ENCODE peak calls at places on chromosomes 6 and 20, in eight cellular contexts. I, Z, K, O, U, P, E and Q are unnamed samples.

GRCh38 chr6:43990627-43991619 is 136.3 kb downstream of the MRPL14 start:
- ATAC-seq in I (no peak), Z (peak; percentile 19), K (no peak), O (peak; percentile 83), U (peak; percentile 31), P (no peak), E (peak; percentile 85), Q (peak; percentile 3)

GRCh38 chr6:139219746-139220145 is 72.1 kb downstream of the TXLNB start:
- ATAC-seq in I (no peak), Z (no peak), K (no peak), O (no peak), U (no peak), P (peak; percentile 9), E (no peak), Q (no peak)

GRCh38 chr20:568097-568864 is 24.7 kb upstream of the CSNK2A1 start:
- ATAC-seq in I (peak; percentile 47), Z (peak; percentile 76), K (no peak), O (no peak), U (peak; percentile 36), P (no peak), E (no peak), Q (no peak)

GRCh38 chr6:79250107-79250514 is 15.6 kb upstream of the HMGN3 start:
- ATAC-seq in I (no peak), Z (peak; percentile 70), K (no peak), O (peak; percentile 26), U (peak; percentile 41), P (peak; percentile 84), E (no peak), Q (no peak)

GRCh38 chr6:124741341-124741740 is 220.9 kb upstream of the RNF217 start:
- ATAC-seq in I (no peak), Z (no peak), K (no peak), O (no peak), U (no peak), P (no peak), E (no peak), Q (no peak)

GRCh38 chr6:12335717-12336116 is 45.6 kb downstream of the EDN1 start:
- ATAC-seq in I (no peak), Z (no peak), K (no peak), O (no peak), U (no peak), P (peak; percentile 64), E (no peak), Q (no peak)

GRCh38 chr6:145887969-145888368 is 73.4 kb upstream of the FBXO30 start:
- ATAC-seq in I (no peak), Z (peak; percentile 53), K (no peak), O (no peak), U (peak; percentile 59), P (peak; percentile 70), E (no peak), Q (peak; percentile 65)

GRCh38 chr6:150492507-150492906 is 107.2 kb upstream of the PLEKHG1 start:
- ATAC-seq in I (peak; percentile 69), Z (no peak), K (no peak), O (no peak), U (peak; percentile 100), P (peak; percentile 56), E (no peak), Q (no peak)

GRCh38 chr6:28408076-28408802 is 8.7 kb upstream of the ZSCAN12 start:
- ATAC-seq in I (no peak), Z (no peak), K (no peak), O (no peak), U (peak; percentile 77), P (no peak), E (no peak), Q (no peak)

GRCh38 chr20:56391037-56391436 is 978 bp downstream of the AURKA start:
- ATAC-seq in I (no peak), Z (no peak), K (no peak), O (no peak), U (no peak), P (no peak), E (no peak), Q (no peak)

GRCh38 chr20:46111028-46111835 is 6.9 kb upstream of the CD40 start:
- ATAC-seq in I (no peak), Z (peak; percentile 78), K (peak; percentile 34), O (no peak), U (no peak), P (peak; percentile 77), E (no peak), Q (peak; percentile 66)

GRCh38 chr6:140043357-140043756 is 668.9 kb upstream of the CITED2 start:
- ATAC-seq in I (peak; percentile 89), Z (peak; percentile 73), K (no peak), O (no peak), U (no peak), P (no peak), E (peak; percentile 90), Q (peak; percentile 36)

GRCh38 chr20:53097371-53097770 is 125.2 kb downstream of the TSHZ2 start:
- ATAC-seq in I (no peak), Z (no peak), K (no peak), O (no peak), U (no peak), P (no peak), E (no peak), Q (peak; percentile 65)

GRCh38 chr6:32223258-32224235 is at the start of gene NOTCH4:
- ATAC-seq in I (no peak), Z (peak; percentile 65), K (peak; percentile 20), O (no peak), U (no peak), P (no peak), E (no peak), Q (no peak)

GRCh38 chr6:131628726-131629125 is 684 bp upstream of the MED23 start:
- ATAC-seq in I (no peak), Z (no peak), K (no peak), O (no peak), U (no peak), P (no peak), E (no peak), Q (no peak)

GRCh38 chr6:139115980-139116758 is 18.7 kb upstream of the HECA start:
- ATAC-seq in I (no peak), Z (no peak), K (no peak), O (no peak), U (no peak), P (no peak), E (no peak), Q (no peak)

GRCh38 chr6:34695729-34696188 is 808 bp downstream of the ILRUN start:
- ATAC-seq in I (no peak), Z (no peak), K (no peak), O (peak; percentile 32), U (no peak), P (no peak), E (no peak), Q (no peak)

GRCh38 chr20:9407805-9408421 is 106.5 kb upstream of the LAMP5 start:
- ATAC-seq in I (peak; percentile 92), Z (peak; percentile 81), K (no peak), O (peak; percentile 98), U (peak; percentile 88), P (peak; percentile 94), E (peak; percentile 85), Q (peak; percentile 58)

GRCh38 chr6:52391599-52391998 is 28.5 kb upstream of the EFHC1 start:
- ATAC-seq in I (no peak), Z (no peak), K (no peak), O (no peak), U (no peak), P (no peak), E (no peak), Q (no peak)

GRCh38 chr6:158910484-158911075 is 89.4 kb downstream of the RSPH3 start:
- ATAC-seq in I (peak; percentile 42), Z (no peak), K (peak; percentile 63), O (no peak), U (no peak), P (peak; percentile 90), E (no peak), Q (no peak)

GRCh38 chr6:150683320-150683719 is 83.6 kb downstream of the PLEKHG1 start:
- ATAC-seq in I (no peak), Z (peak; percentile 78), K (peak; percentile 81), O (no peak), U (no peak), P (peak; percentile 17), E (no peak), Q (peak; percentile 75)

GRCh38 chr6:37704923-37705238 is 7.2 kb upstream of the MDGA1 start:
- ATAC-seq in I (no peak), Z (no peak), K (no peak), O (no peak), U (peak; percentile 20), P (peak; percentile 32), E (no peak), Q (no peak)

GRCh38 chr20:17613328-17614175 is 43.7 kb downstream of the DSTN start:
- ATAC-seq in I (no peak), Z (no peak), K (no peak), O (no peak), U (no peak), P (no peak), E (no peak), Q (no peak)

GRCh38 chr6:53714888-53715287 is 49.3 kb upstream of the KLHL31 start:
- ATAC-seq in I (peak; percentile 52), Z (no peak), K (no peak), O (peak; percentile 76), U (no peak), P (no peak), E (peak; percentile 29), Q (no peak)

GRCh38 chr20:59042151-59042795 is at the start of gene PRELID3B:
- ATAC-seq in I (peak; percentile 47), Z (peak; percentile 40), K (peak; percentile 23), O (peak; percentile 76), U (peak; percentile 78), P (peak; percentile 72), E (peak; percentile 46), Q (peak; percentile 29)
- H3K4me1 ChIP-seq in I (peaks cover 24% of the 10 kb centered on the region), Z (peaks cover 41% of the 10 kb centered on the region), K (peaks cover 36% of the 10 kb centered on the region), O (peaks cover 18% of the 10 kb centered on the region), U (peaks cover 12% of the 10 kb centered on the region), P (peaks cover 13% of the 10 kb centered on the region), E (peaks cover 8% of the 10 kb centered on the region), Q (no peaks in the 10 kb centered on the region)

GRCh38 chr6:21587182-21587924 is 6.2 kb upstream of the SOX4 start:
- ATAC-seq in I (peak; percentile 46), Z (peak; percentile 63), K (peak; percentile 68), O (peak; percentile 68), U (no peak), P (peak; percentile 62), E (peak; percentile 45), Q (peak; percentile 27)
- TF ChIP-seq POLR2A in I (peak; percentile 24), Z (no peak), K (no peak), O (no peak), U (no peak), P (no peak), E (no peak), Q (peak; percentile 18)

DNA sequence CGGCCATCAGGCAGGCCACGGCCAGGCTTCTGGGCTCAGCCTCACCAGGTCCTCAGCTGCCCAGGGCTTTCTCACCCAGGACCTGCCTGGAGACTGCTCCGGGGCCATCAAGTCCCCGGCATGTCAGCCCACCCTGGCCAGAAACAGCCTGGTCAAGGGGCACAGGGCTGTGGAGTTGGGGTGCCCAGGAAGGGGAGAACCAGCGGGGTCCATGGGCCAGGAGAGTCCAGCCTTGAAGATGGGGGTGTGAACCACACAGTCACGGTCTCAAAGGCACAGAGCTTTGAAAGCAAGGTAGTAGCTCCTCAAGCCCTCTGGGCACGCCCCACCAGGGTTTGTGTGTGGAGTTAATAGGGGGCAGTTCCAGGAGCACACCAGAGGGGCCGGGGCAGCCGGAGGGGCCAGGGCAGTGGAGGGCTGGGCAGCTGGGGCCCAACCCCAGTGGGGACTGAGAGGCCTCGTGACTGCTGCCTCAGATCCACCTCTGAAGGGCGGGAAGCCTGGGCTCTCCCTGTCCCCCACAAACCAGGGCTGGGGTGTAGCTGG is 48.0 kb upstream of the BHLHE23 start:
- ATAC-seq in I (no peak), Z (no peak), K (no peak), O (no peak), U (no peak), P (no peak), E (no peak), Q (no peak)
- H3K27me3 ChIP-seq in I (peaks cover 16% of the 10 kb centered on the region), Z (peaks cover 15% of the 10 kb centered on the region), K (no peaks in the 10 kb centered on the region), O (peaks cover 31% of the 10 kb centered on the region), U (peaks cover 5% of the 10 kb centered on the region), P (no peaks in the 10 kb centered on the region), E (peaks cover 32% of the 10 kb centered on the region), Q (peaks cover 93% of the 10 kb centered on the region)

GRCh38 chr6:16720861-16721260 is 40.4 kb downstream of the ATXN1 start:
- ATAC-seq in I (no peak), Z (no peak), K (no peak), O (no peak), U (no peak), P (no peak), E (no peak), Q (no peak)
- H3K4me1 ChIP-seq in I (peaks cover 54% of the 10 kb centered on the region), Z (peaks cover 54% of the 10 kb centered on the region), K (peaks cover 21% of the 10 kb centered on the region), O (peaks cover 86% of the 10 kb centered on the region), U (no peaks in the 10 kb centered on the region), P (no peaks in the 10 kb centered on the region), E (peaks cover 17% of the 10 kb centered on the region), Q (peaks cover 17% of the 10 kb centered on the region)